ENCODE peak calls at places on chromosomes 1 and 21, in eight cellular contexts. G, J, H, B, T, F, A and Q are unnamed samples.

GRCh38 chr1:240093120-240093961 is 1.7 kb downstream of the FMN2 start:
- DNase-seq in G (no peak), J (no peak), H (peak; percentile 54), B (peak; percentile 54), T (no peak), F (no peak), A (no peak), Q (no peak)

GRCh38 chr1:15152318-15153183 is 996 bp upstream of the TMEM51 start:
- DNase-seq in G (peak; percentile 50), J (peak; percentile 89), H (peak; percentile 84), B (peak; percentile 79), T (no peak), F (peak; percentile 65), A (peak; percentile 89), Q (peak; percentile 80)

GRCh38 chr1:53448241-53448841 is 10.9 kb upstream of the DMRTB1 start:
- DNase-seq in G (no peak), J (no peak), H (no peak), B (no peak), T (no peak), F (no peak), A (no peak), Q (no peak)

GRCh38 chr1:230822092-230822581 is 46.2 kb downstream of the C1orf198 start:
- DNase-seq in G (peak; percentile 50), J (no peak), H (no peak), B (no peak), T (no peak), F (no peak), A (no peak), Q (no peak)

GRCh38 chr1:181918893-181919728 is 142.4 kb downstream of the ZNF648 start:
- DNase-seq in G (no peak), J (no peak), H (peak; percentile 18), B (peak; percentile 23), T (no peak), F (peak; percentile 66), A (no peak), Q (no peak)

GRCh38 chr1:198880397-198880796 is 241.6 kb downstream of the PTPRC start:
- DNase-seq in G (no peak), J (peak; percentile 67), H (no peak), B (no peak), T (no peak), F (no peak), A (no peak), Q (peak; percentile 70)

GRCh38 chr1:24093762-24094161 is 18.2 kb downstream of the MYOM3 start:
- DNase-seq in G (no peak), J (no peak), H (no peak), B (no peak), T (no peak), F (no peak), A (no peak), Q (no peak)

GRCh38 chr21:41133896-41134522 is 34.0 kb upstream of the BACE2 start:
- DNase-seq in G (no peak), J (peak; percentile 53), H (peak; percentile 75), B (peak; percentile 19), T (no peak), F (no peak), A (no peak), Q (peak; percentile 30)

GRCh38 chr1:182724215-182724614 is 39.8 kb upstream of the RGS8 start:
- DNase-seq in G (no peak), J (no peak), H (no peak), B (no peak), T (no peak), F (no peak), A (no peak), Q (no peak)

GRCh38 chr21:15841856-15842564 is 112.2 kb downstream of the USP25 start:
- DNase-seq in G (no peak), J (peak; percentile 80), H (no peak), B (no peak), T (no peak), F (no peak), A (no peak), Q (peak; percentile 67)

GRCh38 chr1:165823552-165824268 is 3.7 kb upstream of the UCK2 start:
- DNase-seq in G (no peak), J (no peak), H (no peak), B (no peak), T (no peak), F (no peak), A (no peak), Q (no peak)

GRCh38 chr21:42554251-42554937 is 40.7 kb downstream of the SLC37A1 start:
- DNase-seq in G (no peak), J (no peak), H (no peak), B (no peak), T (no peak), F (no peak), A (peak; percentile 46), Q (no peak)

GRCh38 chr21:46559291-46559983 is 45.4 kb downstream of the S100B start:
- DNase-seq in G (no peak), J (no peak), H (peak; percentile 12), B (no peak), T (peak; percentile 43), F (no peak), A (no peak), Q (no peak)

GRCh38 chr1:24620678-24621077 is 22.4 kb upstream of the SRRM1 start:
- DNase-seq in G (no peak), J (no peak), H (no peak), B (no peak), T (no peak), F (no peak), A (no peak), Q (no peak)

GRCh38 chr1:116817582-116818064 is 63.4 kb downstream of the CD2 start:
- DNase-seq in G (no peak), J (peak; percentile 47), H (peak; percentile 75), B (peak; percentile 26), T (peak; percentile 67), F (no peak), A (peak; percentile 49), Q (peak; percentile 43)

GRCh38 chr1:99589186-99589636 is 56.7 kb upstream of the PALMD start:
- DNase-seq in G (no peak), J (no peak), H (no peak), B (no peak), T (no peak), F (no peak), A (no peak), Q (no peak)

GRCh38 chr1:52518962-52519361 is 33.9 kb downstream of the TUT4 start:
- DNase-seq in G (no peak), J (no peak), H (no peak), B (no peak), T (no peak), F (no peak), A (no peak), Q (no peak)

GRCh38 chr21:45455321-45456013 is 50.5 kb downstream of the COL18A1 start:
- DNase-seq in G (no peak), J (peak; percentile 51), H (peak; percentile 77), B (no peak), T (no peak), F (no peak), A (no peak), Q (no peak)

GRCh38 chr1:36092166-36092797 is 3.6 kb downstream of the ADPRS start:
- DNase-seq in G (no peak), J (no peak), H (no peak), B (no peak), T (no peak), F (no peak), A (no peak), Q (no peak)

GRCh38 chr1:236951672-236952071 is 52.6 kb downstream of the MT1HL1 start:
- DNase-seq in G (no peak), J (no peak), H (peak; percentile 55), B (no peak), T (no peak), F (no peak), A (no peak), Q (no peak)

GRCh38 chr1:175206687-175207086 is 14.1 kb upstream of the KIAA0040 start:
- DNase-seq in G (no peak), J (peak; percentile 24), H (no peak), B (no peak), T (no peak), F (no peak), A (no peak), Q (no peak)

GRCh38 chr1:159949891-159950480 is 4.1 kb downstream of the SLAMF9 start:
- DNase-seq in G (no peak), J (no peak), H (no peak), B (no peak), T (no peak), F (no peak), A (no peak), Q (no peak)

GRCh38 chr1:5639323-5639722 is 352.9 kb downstream of the NPHP4 start:
- DNase-seq in G (no peak), J (no peak), H (no peak), B (no peak), T (no peak), F (no peak), A (no peak), Q (no peak)

GRCh38 chr1:92817986-92818764 is 13.7 kb upstream of the RPL5 start:
- DNase-seq in G (no peak), J (peak; percentile 61), H (peak; percentile 52), B (no peak), T (no peak), F (peak; percentile 9), A (peak; percentile 24), Q (peak; percentile 45)

GRCh38 chr1:16905112-16905855 is 9.5 kb downstream of the RNU1-2 start:
- DNase-seq in G (no peak), J (peak; percentile 93), H (peak; percentile 38), B (peak; percentile 37), T (no peak), F (no peak), A (peak; percentile 98), Q (peak; percentile 78)

GRCh38 chr1:228860911-228861829 is 125.9 kb downstream of the RHOU start:
- DNase-seq in G (no peak), J (peak; percentile 67), H (no peak), B (peak; percentile 34), T (no peak), F (no peak), A (no peak), Q (peak; percentile 29)

GRCh38 chr1:234875953-234876814 is 252.5 kb downstream of the TOMM20 start:
- DNase-seq in G (no peak), J (peak; percentile 74), H (no peak), B (no peak), T (no peak), F (no peak), A (no peak), Q (peak; percentile 37)

GRCh38 chr1:244113532-244114320 is 62.6 kb downstream of the ZBTB18 start:
- DNase-seq in G (no peak), J (peak; percentile 35), H (no peak), B (no peak), T (no peak), F (no peak), A (no peak), Q (no peak)

GRCh38 chr1:169138866-169139670 is 32.6 kb downstream of the ATP1B1 start:
- DNase-seq in G (no peak), J (no peak), H (no peak), B (no peak), T (no peak), F (no peak), A (no peak), Q (no peak)

GRCh38 chr1:153880962-153881361 is 41.8 kb downstream of the GATAD2B start:
- DNase-seq in G (peak; percentile 67), J (peak; percentile 98), H (peak; percentile 44), B (no peak), T (peak; percentile 26), F (peak; percentile 94), A (peak; percentile 98), Q (peak; percentile 95)

GRCh38 chr21:21436012-21436545 is 437.9 kb downstream of the NCAM2 start:
- DNase-seq in G (no peak), J (peak; percentile 74), H (no peak), B (no peak), T (no peak), F (no peak), A (no peak), Q (peak; percentile 38)

GRCh38 chr1:154501423-154502065 is 475 bp upstream of the TDRD10 start:
- DNase-seq in G (peak; percentile 30), J (peak; percentile 22), H (peak; percentile 61), B (peak; percentile 52), T (no peak), F (no peak), A (no peak), Q (no peak)

GRCh38 chr1:116556289-116557006 is 14.4 kb downstream of the CD58 start:
- DNase-seq in G (no peak), J (peak; percentile 97), H (no peak), B (no peak), T (peak; percentile 45), F (no peak), A (peak; percentile 44), Q (peak; percentile 94)

GRCh38 chr21:43311303-43311817 is 115.6 kb downstream of the SIK1 start:
- DNase-seq in G (no peak), J (no peak), H (no peak), B (no peak), T (no peak), F (no peak), A (peak; percentile 96), Q (no peak)